ENCODE peak calls at places on chromosomes 16 and 17, in seven cellular contexts. V is esophagus squamous epithelium, T is cardiac fibroblast, Z is cardiac muscle cell, B is fibroblast of lung, P is psoas muscle, O is neural progenitor cell. L is an unnamed sample.

GRCh38 chr16:10827691-10828341 is 9.2 kb upstream of the TVP23A start:
- DNase-seq in T (peak; percentile 64), V (no peak), Z (no peak), P (peak; percentile 86), O (no peak), B (peak; percentile 94), L (peak; percentile 35)

GRCh38 chr17:30422171-30422570 is 43.4 kb downstream of the CPD start:
- DNase-seq in T (no peak), Z (no peak), O (no peak), B (no peak), V (no peak), P (no peak), L (no peak)

GRCh38 chr16:57756424-57757325 is 21.1 kb downstream of the KATNB1 start:
- DNase-seq in B (no peak), Z (no peak), P (no peak), O (no peak), V (no peak), T (no peak), L (no peak)

GRCh38 chr16:89828199-89828869 is at the start of gene SPIRE2:
- DNase-seq in B (peak; percentile 69), P (peak; percentile 84), T (peak; percentile 63), O (peak; percentile 96), Z (peak; percentile 94), V (no peak), L (peak; percentile 73)

GRCh38 chr16:17538942-17539341 is 68.2 kb upstream of the XYLT1 start:
- DNase-seq in V (no peak), P (no peak), Z (no peak), B (peak; percentile 77), T (no peak), O (no peak), L (no peak)

GRCh38 chr17:2395258-2396170 is 5.3 kb downstream of the MNT start:
- DNase-seq in T (peak; percentile 58), P (peak; percentile 57), B (peak; percentile 36), V (no peak), O (no peak), Z (peak; percentile 49), L (peak; percentile 39)

GRCh38 chr16:4200000-4200780 is 41.7 kb downstream of the SRL start:
- DNase-seq in P (peak; percentile 76), Z (peak; percentile 81), O (peak; percentile 63), T (peak; percentile 77), V (no peak), B (peak; percentile 40), L (peak; percentile 73)

GRCh38 chr17:17844500-17844899 is 7.7 kb upstream of the SREBF1 start:
- DNase-seq in V (no peak), B (no peak), O (no peak), T (no peak), P (no peak), Z (no peak), L (no peak)

GRCh38 chr16:8798535-8799157 is 1.0 kb downstream of the PMM2 start:
- DNase-seq in B (peak; percentile 3), T (no peak), P (no peak), Z (no peak), O (no peak), V (no peak), L (no peak)

GRCh38 chr17:1165836-1166235 is 13.9 kb downstream of the ABR start:
- DNase-seq in V (no peak), T (no peak), Z (no peak), O (no peak), P (no peak), B (no peak), L (no peak)

DNA sequence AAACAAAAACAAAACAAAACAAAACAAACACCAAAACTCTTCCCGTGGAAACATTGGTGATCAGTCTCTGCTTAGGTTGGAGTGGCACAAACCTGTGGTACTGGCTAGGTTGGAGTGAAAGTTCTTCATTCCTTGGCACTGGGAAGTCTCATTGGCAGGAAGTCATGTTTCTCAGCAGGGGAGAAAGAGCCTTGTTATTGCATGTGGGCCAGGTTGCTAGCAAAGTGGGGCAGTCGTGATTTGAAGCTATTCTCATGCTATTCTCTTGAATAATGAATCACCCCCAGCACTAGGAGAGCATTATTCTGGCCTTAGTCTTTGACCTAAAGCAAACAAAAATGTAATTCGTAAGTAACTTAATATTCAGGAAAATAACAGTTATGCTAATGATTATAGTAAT is 24.3 kb upstream of the B4GALNT2 start:
- DNase-seq in P (no peak), T (peak; percentile 92), Z (no peak), O (no peak), V (no peak), B (peak; percentile 91), L (peak; percentile 47)
- H3K4me3 ChIP-seq in P (no peak overlapping the region), T (no peak overlapping the region), Z (no peak overlapping the region), O (no peak overlapping the region), V (no peak overlapping the region), B (no peak overlapping the region), L (no peak overlapping the region)

GRCh38 chr17:78105551-78105950 is 23.0 kb downstream of the TMC6 start:
- DNase-seq in Z (no peak), O (no peak), B (no peak), P (no peak), V (no peak), T (no peak), L (no peak)
- TF ChIP-seq CTCF in Z (no peak), O (no peak), B (no peak), P (no peak), V (no peak), T (no peak), L (no peak)

DNA sequence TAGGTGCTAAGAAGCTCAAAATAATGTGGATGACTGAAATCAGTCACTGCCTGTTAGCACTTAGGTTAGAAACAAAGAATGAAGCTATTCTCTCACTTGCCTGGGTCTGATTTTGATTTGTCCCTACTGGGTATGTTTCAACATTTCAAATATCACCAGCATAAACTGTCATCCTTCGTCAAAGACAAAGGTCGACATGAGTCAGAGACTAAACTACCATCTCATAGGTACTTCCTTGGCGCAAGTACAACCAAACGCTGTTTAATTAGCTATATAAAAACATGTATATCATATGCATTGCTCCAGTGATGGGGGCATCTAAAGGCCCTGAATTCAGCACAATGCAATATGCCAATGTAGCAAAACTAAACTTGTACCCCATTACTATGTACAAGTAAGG is 4.0 kb downstream of the AKTIP start:
- DNase-seq in P (no peak), V (no peak), B (no peak), T (no peak), O (no peak), Z (no peak), L (no peak)
- H3K4me3 ChIP-seq in P (no peak overlapping the region), V (no peak overlapping the region), B (no peak overlapping the region), T (no peak overlapping the region), O (no peak overlapping the region), Z (no peak overlapping the region), L (no peak overlapping the region)

GRCh38 chr17:10633738-10634379 is 23.2 kb downstream of the MYH3 start:
- DNase-seq in T (no peak), V (no peak), Z (no peak), P (no peak), O (no peak), B (no peak), L (no peak)

GRCh38 chr17:10631701-10632100 is 25.4 kb downstream of the MYH3 start:
- DNase-seq in T (no peak), B (no peak), O (no peak), P (no peak), V (no peak), Z (no peak), L (no peak)

GRCh38 chr17:10638151-10638550 is 19.0 kb downstream of the MYH3 start:
- DNase-seq in Z (no peak), B (no peak), T (no peak), O (no peak), V (no peak), P (no peak), L (no peak)

GRCh38 chr17:10631048-10631700 is 25.9 kb downstream of the MYH3 start:
- DNase-seq in P (no peak), B (no peak), T (peak; percentile 50), O (peak; percentile 50), V (no peak), Z (peak; percentile 40), L (peak; percentile 42)

DNA sequence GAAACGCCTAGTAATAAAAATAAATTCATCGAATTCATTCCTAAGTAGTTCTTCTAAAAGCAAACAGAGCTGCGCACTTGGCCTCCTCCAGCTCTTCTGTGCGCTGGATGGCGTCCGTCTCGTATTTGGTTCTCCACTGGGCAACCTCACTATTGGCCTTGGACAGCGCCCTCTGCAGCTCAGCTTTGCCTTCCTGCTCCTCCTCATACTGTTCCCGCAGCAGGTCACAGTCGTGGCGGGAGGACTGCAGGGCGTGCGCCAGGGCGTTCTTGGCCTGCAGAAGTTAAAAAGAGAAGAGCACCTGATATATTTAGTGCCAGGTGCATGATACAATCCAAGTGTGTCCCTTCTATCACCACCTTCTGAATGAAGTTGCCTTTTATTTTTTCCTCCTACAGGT is 21.8 kb downstream of the MYH3 start:
- DNase-seq in P (no peak), B (no peak), T (no peak), O (no peak), V (no peak), Z (no peak), L (no peak)
- TF ChIP-seq CTCF in P (no peak), B (no peak), T (no peak), O (peak; percentile 41), V (no peak), Z (no peak), L (no peak)

GRCh38 chr17:48579738-48580543 is 1.8 kb upstream of the HOXB4 start:
- DNase-seq in V (no peak), O (no peak), Z (no peak), B (peak; percentile 55), T (no peak), P (no peak), L (no peak)
- H3K4me3 ChIP-seq in V (peak overlapping the region; percentile 56), O (no peak overlapping the region), Z (no peak overlapping the region), B (peak overlapping the region; percentile 83), T (no peak overlapping the region), P (peak overlapping the region; percentile 73), L (no peak overlapping the region)

GRCh38 chr16:24272379-24272778 is 16.2 kb downstream of the CACNG3 start:
- DNase-seq in V (no peak), Z (no peak), O (no peak), P (no peak), T (no peak), B (no peak), L (no peak)
- TF ChIP-seq CTCF in V (no peak), Z (no peak), O (no peak), P (no peak), T (no peak), B (no peak), L (no peak)

GRCh38 chr17:78130439-78131101 is at the start of gene TMC8:
- DNase-seq in P (peak; percentile 57), Z (no peak), T (no peak), B (no peak), V (no peak), O (no peak), L (no peak)
- H3K4me3 ChIP-seq in P (peak within 1 kb of the TSS; percentile 49), Z (no peak within 1 kb of the TSS), T (no peak within 1 kb of the TSS), B (no peak within 1 kb of the TSS), V (peak within 1 kb of the TSS; percentile 50), O (peak within 1 kb of the TSS; percentile 41), L (no peak within 1 kb of the TSS)

GRCh38 chr17:57109393-57110151 is 24.5 kb downstream of the AKAP1 start:
- DNase-seq in Z (peak; percentile 40), B (no peak), V (no peak), T (peak; percentile 15), O (peak; percentile 42), P (peak; percentile 86), L (peak; percentile 42)

GRCh38 chr17:57108656-57109392 is 23.8 kb downstream of the AKAP1 start:
- DNase-seq in Z (no peak), B (no peak), O (peak; percentile 37), V (no peak), P (peak; percentile 75), T (no peak), L (no peak)

GRCh38 chr17:57111386-57111785 is 26.3 kb downstream of the AKAP1 start:
- DNase-seq in B (no peak), Z (no peak), P (no peak), V (no peak), T (no peak), O (no peak), L (no peak)

GRCh38 chr17:57110579-57111367 is 25.7 kb downstream of the AKAP1 start:
- DNase-seq in T (no peak), O (no peak), Z (no peak), B (no peak), P (no peak), V (no peak), L (no peak)

GRCh38 chr17:57110152-57110542 is 25.1 kb downstream of the AKAP1 start:
- DNase-seq in T (no peak), Z (no peak), P (peak; percentile 84), B (no peak), O (no peak), V (no peak), L (no peak)
- TF ChIP-seq CTCF in T (no peak), Z (no peak), P (no peak), B (no peak), O (no peak), V (no peak), L (no peak)